ENCODE peak calls at places on chromosomes 4 and X, in six cellular contexts. M is right cardiac atrium; Y is stomach; W is CD8-positive, alpha-beta T cell; G is choroid plexus epithelial cell; P is aorta. X is an unnamed sample.

GRCh38 chrX:115260330-115260729 is 26.4 kb upstream of the LRCH2 start:
- DNase-seq in M (no peak), Y (no peak), W (no peak), G (peak), P (no peak), X (no peak)

GRCh38 chr4:1278336-1278670 is 11.4 kb upstream of the MAEA start:
- DNase-seq in M (no peak), Y (no peak), W (no peak), G (no peak), P (no peak), X (no peak)

GRCh38 chrX:138865093-138865649 is 153.7 kb upstream of the FGF13 start:
- DNase-seq in M (no peak), Y (no peak), W (no peak), G (no peak), P (no peak), X (no peak)

GRCh38 chr4:138978028-138978585 is 37.5 kb upstream of the NOCT start:
- DNase-seq in M (no peak), Y (no peak), W (no peak), G (no peak), P (no peak), X (no peak)

GRCh38 chr4:17323619-17324400 is 188.1 kb downstream of the QDPR start:
- DNase-seq in M (no peak), Y (no peak), W (no peak), G (no peak), P (no peak), X (no peak)

GRCh38 chr4:94939791-94940530 is 182.2 kb downstream of the BMPR1B start:
- DNase-seq in M (no peak), Y (no peak), W (no peak), G (peak), P (no peak), X (no peak)

GRCh38 chr4:81724925-81725329 is 253.2 kb upstream of the RASGEF1B start:
- DNase-seq in M (peak), Y (peak), W (peak), G (peak), P (peak), X (no peak)

GRCh38 chr4:109916003-109916399 is 3.3 kb downstream of the EGF start:
- DNase-seq in M (no peak), Y (no peak), W (no peak), G (no peak), P (no peak), X (no peak)

GRCh38 chrX:40106677-40107290 is 9.0 kb upstream of the BCOR start:
- DNase-seq in M (no peak), Y (no peak), W (no peak), G (no peak), P (no peak), X (no peak)

GRCh38 chr4:76208005-76208765 is 5.4 kb downstream of the SCARB2 start:
- DNase-seq in M (peak), Y (peak), W (no peak), G (peak), P (peak), X (peak)

GRCh38 chr4:140330311-140330900 is 43.0 kb upstream of the SCOC start:
- DNase-seq in M (no peak), Y (no peak), W (no peak), G (peak), P (no peak), X (no peak)

GRCh38 chr4:15682340-15682725 is 706 bp downstream of the FAM200B start:
- DNase-seq in M (no peak), Y (no peak), W (no peak), G (peak), P (no peak), X (no peak)

GRCh38 chr4:81380364-81380853 is 91.3 kb downstream of the RASGEF1B start:
- DNase-seq in M (no peak), Y (no peak), W (no peak), G (no peak), P (no peak), X (no peak)

GRCh38 chrX:24846551-24847170 is 152.9 kb downstream of the POLA1 start:
- DNase-seq in M (peak), Y (no peak), W (no peak), G (peak), P (no peak), X (no peak)

GRCh38 chrX:16785247-16786138 is 773 bp upstream of the TXLNG start:
- DNase-seq in M (peak), Y (peak), W (no peak), G (no peak), P (peak), X (no peak)

GRCh38 chr4:158758142-158758541 is 10.7 kb upstream of the FNIP2 start:
- DNase-seq in M (no peak), Y (no peak), W (no peak), G (peak), P (no peak), X (peak)

GRCh38 chrX:15909605-15910004 is 55.0 kb upstream of the AP1S2 start:
- DNase-seq in M (no peak), Y (no peak), W (no peak), G (no peak), P (no peak), X (no peak)

GRCh38 chr4:79241846-79242245 is 84.0 kb downstream of the NAA11 start:
- DNase-seq in M (no peak), Y (no peak), W (no peak), G (peak), P (no peak), X (no peak)

GRCh38 chr4:165612936-165613335 is 234.1 kb downstream of the CPE start:
- DNase-seq in M (no peak), Y (no peak), W (no peak), G (no peak), P (no peak), X (no peak)

GRCh38 chrX:69603566-69604194 is 12.2 kb upstream of the EDA start:
- DNase-seq in M (no peak), Y (no peak), W (no peak), G (peak), P (no peak), X (no peak)

GRCh38 chr4:140151700-140152014 is 2.3 kb downstream of the MAML3 start:
- DNase-seq in M (peak), Y (peak), W (no peak), G (peak), P (peak), X (no peak)

GRCh38 chr4:174320501-174321199 is 36.9 kb downstream of the CEP44 start:
- DNase-seq in M (no peak), Y (no peak), W (no peak), G (peak), P (no peak), X (no peak)

GRCh38 chr4:6660430-6660829 is 19.9 kb downstream of the MRFAP1 start:
- DNase-seq in M (no peak), Y (no peak), W (no peak), G (no peak), P (no peak), X (no peak)

GRCh38 chr4:156830356-156830755 is 141.2 kb downstream of the PDGFC start:
- DNase-seq in M (no peak), Y (no peak), W (no peak), G (peak), P (no peak), X (peak)

GRCh38 chr4:124121511-124121934 is 591.0 kb downstream of the ANKRD50 start:
- DNase-seq in M (no peak), Y (no peak), W (no peak), G (peak), P (no peak), X (peak)

GRCh38 chrX:110204986-110205385 is 112.9 kb downstream of the AMMECR1 start:
- DNase-seq in M (no peak), Y (no peak), W (no peak), G (peak), P (no peak), X (peak)

GRCh38 chrX:9291666-9292065 is 173.2 kb upstream of the TBL1X start:
- DNase-seq in M (no peak), Y (no peak), W (no peak), G (peak), P (no peak), X (no peak)

GRCh38 chrX:30904186-30904585 is 15.1 kb upstream of the TAB3 start:
- DNase-seq in M (no peak), Y (no peak), W (no peak), G (no peak), P (no peak), X (no peak)

GRCh38 chr4:2866160-2866861 is 22.7 kb downstream of the ADD1 start:
- DNase-seq in M (no peak), Y (no peak), W (no peak), G (no peak), P (no peak), X (no peak)

DNA sequence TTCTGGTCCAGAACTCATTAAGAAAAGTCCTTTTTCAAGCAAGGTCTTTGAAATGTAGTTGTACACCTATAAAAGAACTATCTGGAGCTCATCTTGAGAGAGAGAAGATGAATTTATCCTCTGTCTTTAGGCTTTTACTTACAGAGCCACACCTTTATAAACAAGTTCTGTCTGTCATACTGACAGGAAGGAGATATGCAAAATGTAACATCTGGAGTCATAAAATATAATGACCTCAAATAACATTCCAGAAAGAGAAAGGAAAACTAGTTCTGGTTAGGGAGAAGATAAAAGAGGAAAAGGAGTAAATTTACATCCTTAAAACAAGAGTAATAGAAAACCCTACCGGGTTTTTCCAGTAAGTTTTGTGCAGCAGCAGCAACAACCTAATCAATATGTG is 1.3 kb downstream of the INPP4B start:
- DNase-seq in M (no peak), Y (no peak), W (no peak), G (no peak), P (no peak), X (no peak)
- H3K4me3 ChIP-seq in M (peak), Y (peak), W (no peak), G (no peak), P (peak), X (peak)

DNA sequence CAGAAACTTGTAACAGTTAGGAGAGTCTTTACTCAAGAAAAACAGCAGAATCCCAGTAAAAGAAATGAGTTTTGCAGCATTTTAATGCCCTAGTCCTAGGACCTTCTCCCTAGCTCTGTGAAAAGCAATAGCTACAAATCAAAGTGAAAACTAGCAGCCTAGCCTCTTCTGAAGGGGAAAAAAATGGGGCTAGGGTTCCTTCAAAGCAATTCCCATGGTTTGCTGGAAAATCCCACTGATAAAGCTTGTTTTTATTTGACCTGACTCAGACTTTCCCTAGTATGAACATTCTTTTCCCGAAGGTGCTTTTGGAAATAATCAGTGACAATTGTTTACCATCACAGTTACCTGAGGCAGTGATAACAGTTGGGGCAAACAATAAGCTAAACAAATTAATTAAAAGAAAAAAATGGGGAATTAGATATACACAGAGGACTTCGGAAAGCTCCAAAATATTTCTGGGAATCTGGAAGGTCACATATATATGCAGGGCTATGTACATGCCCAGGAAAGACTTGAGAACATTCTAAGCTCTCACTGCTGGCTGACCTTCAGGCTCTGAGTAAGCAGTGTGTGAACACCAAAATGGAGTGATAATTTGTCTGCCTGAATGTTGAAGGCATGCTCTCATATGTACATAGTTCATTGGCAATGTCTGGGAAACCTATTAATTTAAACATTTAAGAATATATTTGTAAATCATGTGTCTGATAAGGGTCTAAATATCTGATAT is 285.9 kb downstream of the KCTD8 start:
- DNase-seq in M (no peak), Y (no peak), W (no peak), G (no peak), P (no peak), X (no peak)
- H3K4me3 ChIP-seq in M (no peak), Y (no peak), W (no peak), G (no peak), P (no peak), X (no peak)

GRCh38 chr4:147707892-147708672 is 23.8 kb upstream of the ARHGAP10 start:
- DNase-seq in M (no peak), Y (peak), W (peak), G (peak), P (no peak), X (no peak)
- H3K4me3 ChIP-seq in M (peak), Y (no peak), W (no peak), G (no peak), P (no peak), X (no peak)

DNA sequence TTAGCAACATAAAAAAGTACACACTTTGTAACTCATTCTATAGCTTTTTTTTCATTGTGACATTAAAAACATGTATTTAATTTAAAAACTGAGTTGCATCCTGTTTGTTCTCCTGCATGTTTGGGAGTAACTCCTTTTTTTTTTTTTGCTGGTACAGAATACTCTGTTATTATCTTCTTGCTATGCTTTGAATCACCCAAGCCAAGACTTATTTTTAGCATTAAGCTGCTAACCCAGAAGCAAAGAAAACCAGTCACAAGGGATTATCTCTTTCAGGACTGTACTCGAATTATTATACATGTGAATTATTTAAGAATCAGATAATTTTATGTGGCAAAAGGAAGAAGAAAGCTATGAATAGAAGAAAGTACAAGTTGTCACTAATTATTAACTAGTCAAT is 194.9 kb downstream of the ADAMTS3 start:
- DNase-seq in M (no peak), Y (no peak), W (no peak), G (no peak), P (no peak), X (no peak)
- H3K4me3 ChIP-seq in M (no peak), Y (no peak), W (no peak), G (no peak), P (no peak), X (no peak)

GRCh38 chr4:149343614-149344013 is 472.0 kb downstream of the IQCM start:
- DNase-seq in M (no peak), Y (no peak), W (no peak), G (no peak), P (no peak), X (no peak)
- H3K4me3 ChIP-seq in M (no peak), Y (no peak), W (no peak), G (no peak), P (no peak), X (no peak)

DNA sequence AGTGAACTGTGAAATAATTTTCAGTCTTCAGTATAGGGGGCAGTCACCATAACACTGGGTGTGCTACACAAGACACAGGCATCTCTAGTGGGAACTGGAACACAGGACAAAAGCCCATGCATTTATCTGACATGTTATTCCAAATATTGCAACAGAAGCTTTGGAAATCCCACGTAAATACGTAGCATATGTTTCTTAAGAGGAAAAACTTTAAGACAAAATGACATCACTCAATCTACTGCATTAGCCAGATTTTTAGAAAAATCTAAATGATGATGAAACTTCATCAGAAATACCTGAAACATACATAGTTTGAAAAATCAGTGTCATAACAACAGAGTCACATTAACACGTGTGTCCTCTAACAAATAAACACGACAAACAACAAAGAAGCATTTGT is 14.5 kb downstream of the SHISA3 start:
- DNase-seq in M (no peak), Y (no peak), W (no peak), G (peak), P (no peak), X (no peak)
- H3K4me3 ChIP-seq in M (no peak), Y (no peak), W (no peak), G (no peak), P (no peak), X (no peak)

X was measured in AG09309.